ENCODE peak calls at places on chromosome X, in seven cellular contexts. T is ovary, B is RWPE1, M is cardiac muscle cell, I is HepG2, D is lung, L is GM23338. O is an unnamed sample.

GRCh38 chrX:130144509-130144908 is 21.1 kb downstream of the AIFM1 start:
- DNase-seq in T (no peak), B (no peak), M (no peak), I (no peak), D (no peak), L (no peak), O (no peak)

GRCh38 chrX:21295246-21295820 is 78.9 kb upstream of the CNKSR2 start:
- DNase-seq in T (no peak), B (no peak), M (no peak), I (no peak), D (no peak), L (peak), O (no peak)

GRCh38 chrX:22063284-22063683 is 31.2 kb downstream of the PHEX start:
- DNase-seq in T (no peak), B (no peak), M (no peak), I (no peak), D (no peak), L (no peak), O (no peak)

GRCh38 chrX:100413231-100413630 is 3.2 kb upstream of the PCDH19 start:
- DNase-seq in T (peak), B (peak), M (peak), I (peak), D (no peak), L (peak), O (peak)

GRCh38 chrX:132107291-132107690 is 20.5 kb downstream of the FRMD7 start:
- DNase-seq in T (no peak), B (no peak), M (no peak), I (no peak), D (no peak), L (no peak), O (no peak)

GRCh38 chrX:126820700-126821420 is 1.3 kb downstream of the PRR32 start:
- DNase-seq in T (no peak), B (no peak), M (peak), I (no peak), D (peak), L (peak), O (no peak)

GRCh38 chrX:107674480-107675364 is 46.4 kb downstream of the PRPS1 start:
- DNase-seq in T (peak), B (peak), M (no peak), I (no peak), D (peak), L (no peak), O (no peak)

GRCh38 chrX:97045470-97045869 is 161.8 kb downstream of the RPA4 start:
- DNase-seq in T (no peak), B (no peak), M (no peak), I (no peak), D (no peak), L (no peak), O (no peak)

GRCh38 chrX:71128166-71128833 is 9.9 kb downstream of the MED12 start:
- DNase-seq in T (no peak), B (no peak), M (no peak), I (no peak), D (no peak), L (no peak), O (no peak)

GRCh38 chrX:48957477-48957826 is at the start of gene OTUD5:
- DNase-seq in T (peak), B (peak), M (no peak), I (peak), D (peak), L (peak), O (peak)

GRCh38 chrX:357035-357692 is 29.5 kb downstream of the PPP2R3B start:
- DNase-seq in T (no peak), B (no peak), M (no peak), I (no peak), D (no peak), L (no peak), O (no peak)

GRCh38 chrX:96770315-96770714 is 85.7 kb downstream of the DIAPH2 start:
- DNase-seq in T (no peak), B (peak), M (peak), I (peak), D (no peak), L (peak), O (no peak)

GRCh38 chrX:148501121-148502066 is 977 bp downstream of the AFF2 start:
- DNase-seq in T (no peak), B (no peak), M (peak), I (no peak), D (no peak), L (peak), O (no peak)

GRCh38 chrX:45352588-45352987 is 151.9 kb upstream of the DIPK2B start:
- DNase-seq in T (no peak), B (no peak), M (no peak), I (no peak), D (no peak), L (no peak), O (no peak)

GRCh38 chrX:81168391-81168790 is 33.3 kb downstream of the HMGN5 start:
- DNase-seq in T (no peak), B (no peak), M (no peak), I (no peak), D (no peak), L (no peak), O (no peak)

GRCh38 chrX:111164728-111165127 is 68.7 kb downstream of the PAK3 start:
- DNase-seq in T (no peak), B (no peak), M (peak), I (no peak), D (no peak), L (peak), O (no peak)
- TF ChIP-seq CTCF in T (no peak), B (no peak), M (peak), I (no peak), D (no peak), L (peak), O (no peak)

DNA sequence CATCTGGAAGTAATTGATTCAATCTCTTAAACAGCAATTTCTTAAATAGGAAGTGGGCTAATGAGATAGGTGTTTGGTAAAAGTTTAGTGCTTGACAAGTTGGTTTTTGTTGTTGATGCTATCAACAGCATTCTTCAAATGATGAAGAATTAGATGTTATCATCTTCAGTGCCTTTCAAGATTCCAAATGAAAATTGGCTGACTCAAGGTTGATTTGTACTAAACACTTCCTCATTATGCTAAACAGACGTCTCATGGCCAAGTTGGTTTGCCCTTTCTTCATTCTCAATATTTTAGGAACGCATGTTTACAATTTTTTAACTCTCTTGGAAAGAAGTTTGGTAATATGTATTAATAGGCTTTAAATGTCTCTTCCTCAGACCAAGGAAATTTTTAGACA is 86.0 kb downstream of the MID1IP1 start:
- DNase-seq in T (no peak), B (no peak), M (no peak), I (no peak), D (no peak), L (no peak), O (no peak)
- H3K27ac ChIP-seq in T (no peak), B (no peak), M (no peak), I (no peak), D (no peak), L (no peak), O (no peak)

GRCh38 chrX:68881911-68882310 is 53.1 kb downstream of the EFNB1 start:
- DNase-seq in T (no peak), B (no peak), M (no peak), I (no peak), D (no peak), L (no peak), O (no peak)
- TF ChIP-seq CTCF in T (no peak), B (no peak), M (no peak), I (no peak), D (no peak), L (no peak), O (no peak)

GRCh38 chrX:154090731-154091130 is 6.8 kb downstream of the MECP2 start:
- DNase-seq in T (no peak), B (no peak), M (no peak), I (no peak), D (no peak), L (no peak), O (no peak)

GRCh38 chrX:154092371-154092770 is 5.1 kb downstream of the MECP2 start:
- DNase-seq in T (no peak), B (no peak), M (no peak), I (no peak), D (no peak), L (no peak), O (no peak)

GRCh38 chrX:154094833-154095232 is 2.7 kb downstream of the MECP2 start:
- DNase-seq in T (no peak), B (no peak), M (no peak), I (no peak), D (no peak), L (no peak), O (no peak)

GRCh38 chrX:154093965-154094364 is 3.6 kb downstream of the MECP2 start:
- DNase-seq in T (no peak), B (no peak), M (no peak), I (no peak), D (no peak), L (peak), O (no peak)

GRCh38 chrX:154091678-154092077 is 5.8 kb downstream of the MECP2 start:
- DNase-seq in T (no peak), B (no peak), M (peak), I (no peak), D (no peak), L (no peak), O (no peak)
- H3K27ac ChIP-seq in T (no peak), B (no peak), M (peak), I (no peak), D (no peak), L (peak), O (no peak)